ENCODE peak calls at places on chromosomes 11 and 22, in nine cellular contexts. I is pancreas, R is choroid plexus epithelial cell, M is AG10803, Z is spleen, P is colonic mucosa, L is lung, A is prostate gland, T is GM23248. U is an unnamed sample.

GRCh38 chr22:24516301-24516737 is 21.2 kb downstream of the UPB1 start:
- DNase-seq in I (no peak), R (peak), M (peak), Z (no peak), P (no peak), L (no peak), A (no peak), T (peak), U (peak)

GRCh38 chr22:22973336-22973735 is 85.7 kb downstream of the IGLL5 start:
- DNase-seq in I (no peak), R (no peak), M (no peak), Z (no peak), P (no peak), L (no peak), A (no peak), T (no peak), U (no peak)

GRCh38 chr11:8017071-8017470 is 29.9 kb downstream of the EIF3F start:
- DNase-seq in I (no peak), R (no peak), M (no peak), Z (no peak), P (peak), L (no peak), A (no peak), T (no peak), U (no peak)

GRCh38 chr22:44669725-44670027 is 32.3 kb upstream of the PRR5 start:
- DNase-seq in I (no peak), R (peak), M (peak), Z (no peak), P (no peak), L (no peak), A (no peak), T (peak), U (peak)

GRCh38 chr11:122593473-122594420 is 61.8 kb upstream of the UBASH3B start:
- DNase-seq in I (no peak), R (no peak), M (no peak), Z (no peak), P (no peak), L (no peak), A (no peak), T (peak), U (peak)

GRCh38 chr11:17528906-17529813 is 15.1 kb downstream of the USH1C start:
- DNase-seq in I (no peak), R (no peak), M (peak), Z (no peak), P (no peak), L (no peak), A (no peak), T (no peak), U (no peak)

GRCh38 chr11:118849825-118850224 is 33.9 kb upstream of the CXCR5 start:
- DNase-seq in I (no peak), R (no peak), M (no peak), Z (no peak), P (no peak), L (no peak), A (no peak), T (no peak), U (no peak)

GRCh38 chr11:56932572-56933235 is 56.0 kb upstream of the OR5AK2 start:
- DNase-seq in I (no peak), R (peak), M (peak), Z (no peak), P (no peak), L (no peak), A (peak), T (peak), U (peak)

GRCh38 chr11:8356731-8357504 is 93.2 kb upstream of the LMO1 start:
- DNase-seq in I (peak), R (peak), M (no peak), Z (peak), P (no peak), L (no peak), A (no peak), T (peak), U (peak)

GRCh38 chr11:8566613-8567210 is 27.3 kb downstream of the STK33 start:
- DNase-seq in I (no peak), R (peak), M (peak), Z (no peak), P (no peak), L (no peak), A (no peak), T (peak), U (peak)

GRCh38 chr22:40991298-40991697 is 40.1 kb downstream of the RBX1 start:
- DNase-seq in I (no peak), R (no peak), M (no peak), Z (no peak), P (no peak), L (no peak), A (no peak), T (no peak), U (no peak)

GRCh38 chr22:46843691-46844297 is 81.3 kb downstream of the TBC1D22A start:
- DNase-seq in I (no peak), R (no peak), M (peak), Z (no peak), P (no peak), L (peak), A (no peak), T (peak), U (no peak)

GRCh38 chr11:110991621-110992355 is 253.7 kb upstream of the POU2AF2 start:
- DNase-seq in I (no peak), R (peak), M (peak), Z (no peak), P (no peak), L (no peak), A (no peak), T (peak), U (peak)

GRCh38 chr11:100574894-100575769 is 112.0 kb upstream of the ARHGAP42 start:
- DNase-seq in I (no peak), R (peak), M (peak), Z (no peak), P (no peak), L (no peak), A (no peak), T (peak), U (peak)

GRCh38 chr11:25211635-25212251 is 714.9 kb downstream of the LUZP2 start:
- DNase-seq in I (no peak), R (no peak), M (no peak), Z (no peak), P (no peak), L (no peak), A (no peak), T (no peak), U (no peak)

GRCh38 chr11:84261707-84262106 is 975.5 kb upstream of the CCDC90B start:
- DNase-seq in I (no peak), R (peak), M (no peak), Z (no peak), P (no peak), L (no peak), A (no peak), T (no peak), U (peak)

GRCh38 chr22:28949788-28950187 is 66.4 kb downstream of the ZNRF3 start:
- DNase-seq in I (no peak), R (peak), M (peak), Z (no peak), P (no peak), L (no peak), A (no peak), T (peak), U (peak)

GRCh38 chr11:122155765-122156527 is 39.9 kb upstream of the BLID start:
- DNase-seq in I (no peak), R (no peak), M (no peak), Z (no peak), P (no peak), L (no peak), A (no peak), T (no peak), U (no peak)

GRCh38 chr11:70437111-70437784 is 38.9 kb downstream of the CTTN start:
- DNase-seq in I (no peak), R (no peak), M (no peak), Z (no peak), P (no peak), L (no peak), A (no peak), T (no peak), U (no peak)

GRCh38 chr22:29855611-29856181 is 17.6 kb upstream of the ASCC2 start:
- DNase-seq in I (no peak), R (no peak), M (no peak), Z (no peak), P (no peak), L (no peak), A (no peak), T (peak), U (no peak)

GRCh38 chr11:119056397-119056999 is 507 bp downstream of the HYOU1 start:
- DNase-seq in I (peak), R (no peak), M (peak), Z (no peak), P (peak), L (peak), A (no peak), T (peak), U (no peak)

GRCh38 chr22:17880020-17880419 is 105.8 kb upstream of the BID start:
- DNase-seq in I (no peak), R (no peak), M (no peak), Z (no peak), P (no peak), L (no peak), A (no peak), T (no peak), U (no peak)

GRCh38 chr22:46105494-46106278 is 44.6 kb upstream of the PPARA start:
- DNase-seq in I (peak), R (peak), M (peak), Z (no peak), P (no peak), L (no peak), A (peak), T (peak), U (peak)

GRCh38 chr11:112200252-112200651 is 24.9 kb downstream of the BCO2 start:
- DNase-seq in I (no peak), R (no peak), M (no peak), Z (no peak), P (no peak), L (no peak), A (no peak), T (no peak), U (no peak)

GRCh38 chr11:118304227-118304808 is at the start of gene CD3E:
- DNase-seq in I (no peak), R (no peak), M (no peak), Z (peak), P (no peak), L (no peak), A (no peak), T (no peak), U (no peak)

GRCh38 chr11:11348303-11348702 is 4.7 kb downstream of the CSNK2A3 start:
- DNase-seq in I (no peak), R (no peak), M (no peak), Z (no peak), P (no peak), L (no peak), A (no peak), T (no peak), U (no peak)

GRCh38 chr11:112156594-112157273 is 7.2 kb downstream of the IL18 start:
- DNase-seq in I (no peak), R (no peak), M (no peak), Z (no peak), P (no peak), L (no peak), A (no peak), T (no peak), U (no peak)

DNA sequence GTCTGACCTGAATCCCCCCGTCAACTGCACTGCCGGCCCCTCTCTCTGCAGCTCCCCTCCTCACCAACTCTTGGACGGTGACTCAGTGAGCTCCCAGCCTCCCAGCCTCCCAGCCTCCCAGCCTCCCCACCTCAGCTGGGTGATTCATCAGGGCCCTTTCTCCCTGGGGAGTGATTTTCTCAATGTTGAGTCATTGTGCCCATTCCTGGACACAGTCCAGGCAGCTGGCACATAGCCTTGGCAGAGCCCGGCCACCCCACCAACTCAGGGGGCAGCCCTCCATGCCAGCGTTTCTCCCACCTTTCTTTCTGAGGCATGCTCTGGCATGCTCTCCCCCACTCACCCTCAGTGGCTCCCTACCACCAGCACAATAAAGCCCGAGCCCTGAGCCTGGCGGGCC is 30.7 kb downstream of the PDE2A start:
- DNase-seq in I (no peak), R (no peak), M (peak), Z (no peak), P (no peak), L (no peak), A (no peak), T (peak), U (peak)
- H3K4me3 ChIP-seq in I (no peak), R (no peak), M (no peak), Z (no peak), P (no peak), L (no peak), A (no peak), T (no peak), U (no peak)

DNA sequence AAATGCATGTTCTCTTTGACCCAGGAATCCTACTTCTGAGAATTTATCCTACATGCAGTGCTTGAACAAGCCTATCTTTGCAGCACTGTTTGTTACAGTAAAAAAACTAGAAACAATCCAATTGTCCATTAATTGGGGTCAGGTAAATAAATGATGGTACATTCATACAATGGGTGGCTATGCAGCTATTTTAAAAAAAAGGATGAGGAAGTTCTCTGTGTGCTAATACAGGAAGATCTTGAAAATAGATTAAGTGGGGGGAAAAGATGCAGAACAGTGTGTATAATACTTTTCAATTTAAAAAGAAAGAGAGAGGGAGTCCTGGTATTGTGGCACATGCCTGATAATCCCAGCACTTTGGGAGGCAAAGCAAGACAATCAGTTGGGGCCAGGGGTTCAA is 9.5 kb upstream of the CREB3L1 start:
- DNase-seq in I (no peak), R (no peak), M (no peak), Z (no peak), P (no peak), L (no peak), A (no peak), T (no peak), U (no peak)
- H3K4me3 ChIP-seq in I (no peak), R (no peak), M (no peak), Z (no peak), P (no peak), L (no peak), A (no peak), T (no peak), U (no peak)

DNA sequence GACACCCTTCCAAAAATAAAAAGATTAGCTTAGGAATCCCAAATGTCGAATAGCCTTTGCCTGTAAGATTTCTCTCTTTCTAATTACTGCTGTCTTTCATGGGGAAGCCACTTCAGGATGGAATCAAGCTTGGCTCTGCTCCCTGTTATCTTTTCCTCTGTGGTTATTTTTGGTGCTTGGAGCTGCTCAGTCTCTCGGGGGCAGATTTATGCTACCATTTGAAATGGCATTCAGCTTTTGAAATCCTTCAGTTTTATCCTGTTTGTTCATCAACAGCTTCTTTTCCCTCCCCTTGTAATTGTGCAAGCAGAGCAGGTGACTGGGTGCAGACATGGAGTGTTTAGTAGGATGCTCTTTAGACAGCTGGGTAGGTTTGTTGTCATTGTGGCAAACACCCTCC is 111.0 kb downstream of the DBX1 start:
- DNase-seq in I (no peak), R (peak), M (peak), Z (no peak), P (no peak), L (no peak), A (no peak), T (no peak), U (no peak)
- H3K4me3 ChIP-seq in I (no peak), R (no peak), M (no peak), Z (no peak), P (no peak), L (no peak), A (no peak), T (no peak), U (no peak)

GRCh38 chr11:66846671-66847091 is 3.4 kb downstream of the RCE1 start:
- DNase-seq in I (no peak), R (no peak), M (no peak), Z (peak), P (no peak), L (no peak), A (no peak), T (peak), U (peak)
- H3K4me3 ChIP-seq in I (no peak), R (no peak), M (no peak), Z (no peak), P (no peak), L (no peak), A (no peak), T (no peak), U (no peak)

GRCh38 chr11:66480116-66480938 is at the start of gene DPP3:
- DNase-seq in I (peak), R (peak), M (peak), Z (peak), P (peak), L (peak), A (peak), T (peak), U (peak)

GRCh38 chr11:66478823-66479740 is 1.2 kb upstream of the DPP3 start:
- DNase-seq in I (peak), R (peak), M (peak), Z (peak), P (peak), L (peak), A (no peak), T (peak), U (peak)

GRCh38 chr11:66477256-66478201 is 2.7 kb upstream of the DPP3 start:
- DNase-seq in I (no peak), R (no peak), M (no peak), Z (no peak), P (no peak), L (no peak), A (no peak), T (no peak), U (no peak)

GRCh38 chr11:66476841-66477251 is 3.4 kb upstream of the DPP3 start:
- DNase-seq in I (no peak), R (no peak), M (no peak), Z (no peak), P (no peak), L (no peak), A (no peak), T (no peak), U (no peak)

GRCh38 chr11:66479741-66480115 is 506 bp upstream of the DPP3 start:
- DNase-seq in I (no peak), R (no peak), M (no peak), Z (no peak), P (peak), L (no peak), A (no peak), T (no peak), U (no peak)
- H3K4me3 ChIP-seq in I (peak), R (peak), M (peak), Z (peak), P (peak), L (peak), A (peak), T (peak), U (peak)

DNA sequence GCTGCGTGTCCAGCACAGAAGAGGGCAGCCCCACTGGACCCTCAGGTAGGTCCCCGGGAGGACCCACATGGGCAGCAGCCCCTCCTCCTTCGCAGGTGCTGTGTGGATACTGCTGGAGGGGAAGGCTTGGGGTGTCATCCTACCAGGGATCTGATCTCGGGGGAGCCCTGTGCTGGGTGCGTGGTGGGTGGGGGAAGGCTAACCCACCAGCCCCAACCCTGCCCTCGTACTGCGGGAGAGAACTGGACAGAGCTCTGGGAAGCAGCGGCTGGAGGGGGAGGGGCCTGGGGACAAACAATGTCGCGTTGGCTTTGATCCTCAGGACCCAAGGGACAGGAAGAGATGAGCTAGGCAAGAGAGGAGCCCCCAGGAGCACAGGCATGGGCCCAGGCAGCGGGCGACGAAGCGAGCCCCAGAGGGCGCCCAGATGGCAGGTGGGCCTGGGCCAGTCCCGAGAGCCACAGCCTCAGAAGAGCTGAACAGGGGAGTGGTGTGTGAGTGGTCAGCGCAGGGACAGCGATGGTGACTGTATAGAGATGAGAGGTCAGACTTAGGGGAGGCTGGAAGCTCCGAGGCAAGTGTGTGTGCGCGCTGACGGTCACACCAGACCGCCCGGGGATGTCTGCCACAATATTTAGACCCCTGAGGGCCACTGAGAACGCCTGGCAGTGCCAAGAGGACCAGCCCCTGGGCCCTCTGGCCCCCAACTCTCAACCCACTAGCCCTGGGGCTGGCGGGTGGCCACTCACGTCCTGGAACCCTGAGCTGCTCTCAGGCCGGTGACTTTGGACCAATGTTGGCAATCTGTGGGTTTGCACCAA is 1.4 kb upstream of the PIM3 start:
- DNase-seq in I (peak), R (no peak), M (no peak), Z (peak), P (no peak), L (no peak), A (no peak), T (no peak), U (no peak)
- H3K4me3 ChIP-seq in I (peak), R (peak), M (peak), Z (peak), P (peak), L (peak), A (peak), T (peak), U (peak)

GRCh38 chr11:15446315-15446714 is 331.6 kb downstream of the INSC start:
- DNase-seq in I (no peak), R (no peak), M (no peak), Z (no peak), P (no peak), L (no peak), A (no peak), T (no peak), U (no peak)

GRCh38 chr11:15451713-15452112 is 337.0 kb downstream of the INSC start:
- DNase-seq in I (no peak), R (no peak), M (no peak), Z (no peak), P (no peak), L (no peak), A (no peak), T (no peak), U (no peak)

DNA sequence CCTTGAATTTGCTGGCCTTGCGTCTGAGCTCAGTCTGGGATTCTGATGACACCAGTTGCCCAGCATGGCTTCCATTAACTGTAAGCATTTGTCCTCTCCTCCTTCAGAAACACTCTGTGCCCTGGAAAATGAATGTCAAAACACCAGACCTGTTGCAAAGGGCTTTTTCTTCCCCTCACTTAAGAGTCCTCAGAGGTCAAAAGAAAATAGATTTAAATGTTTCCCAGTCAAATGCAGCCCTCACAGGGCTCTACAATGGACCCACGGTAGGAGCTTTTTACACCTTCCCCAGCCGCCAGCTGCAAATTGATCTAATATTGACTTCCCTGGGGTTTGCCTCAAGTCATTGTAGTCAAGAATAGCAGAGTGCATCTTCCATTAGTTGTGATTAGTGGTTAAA is 332.2 kb downstream of the INSC start:
- DNase-seq in I (no peak), R (no peak), M (no peak), Z (no peak), P (no peak), L (no peak), A (no peak), T (no peak), U (no peak)
- H3K4me3 ChIP-seq in I (no peak), R (no peak), M (no peak), Z (no peak), P (no peak), L (no peak), A (no peak), T (no peak), U (no peak)

DNA sequence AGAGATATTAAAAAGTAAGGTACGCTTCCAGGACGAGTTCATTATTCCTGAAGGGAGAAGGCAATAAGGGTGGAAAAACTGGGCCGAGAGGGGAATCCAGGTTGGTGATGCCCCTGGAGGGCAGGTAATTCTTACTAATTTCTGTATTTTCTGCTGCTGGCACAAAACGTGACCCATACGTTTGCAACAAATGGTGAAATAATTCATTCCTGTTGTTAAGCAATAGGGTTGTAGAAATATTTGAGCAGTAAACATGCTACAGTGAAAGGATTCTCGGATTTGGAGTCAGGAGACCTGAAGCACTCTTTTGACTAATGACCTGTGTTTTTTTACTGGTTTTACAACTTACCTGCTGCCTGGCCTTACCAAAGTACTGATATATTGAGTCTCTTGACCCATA is 666 bp upstream of the ANKRD42 start:
- DNase-seq in I (no peak), R (peak), M (peak), Z (no peak), P (no peak), L (no peak), A (no peak), T (peak), U (no peak)
- H3K4me3 ChIP-seq in I (peak), R (peak), M (peak), Z (peak), P (peak), L (peak), A (peak), T (peak), U (peak)

U was measured in fibroblast of mammary gland.